ENCODE peak calls at places on chromosomes 3 and 15, in six cellular contexts. I is tibial artery, B is breast epithelium, A is fibroblast of mammary gland, N is transverse colon, D is MM.1S. K is an unnamed sample.

GRCh38 chr3:130700541-130700940 is 46.1 kb downstream of the PIK3R4 start:
- DNase-seq in I (no peak), B (no peak), A (peak), N (no peak), D (no peak), K (no peak)

GRCh38 chr15:35182841-35183479 is 97.9 kb upstream of the NANOGP8 start:
- DNase-seq in I (no peak), B (no peak), A (no peak), N (no peak), D (peak), K (no peak)

GRCh38 chr15:79593119-79593869 is 161.2 kb downstream of the MINAR1 start:
- DNase-seq in I (no peak), B (no peak), A (peak), N (no peak), D (no peak), K (no peak)

GRCh38 chr15:73919706-73920105 is 6.6 kb upstream of the LOXL1 start:
- DNase-seq in I (no peak), B (no peak), A (no peak), N (no peak), D (no peak), K (no peak)

GRCh38 chr3:184171562-184171961 is 3.1 kb upstream of the AP2M1 start:
- DNase-seq in I (no peak), B (no peak), A (peak), N (no peak), D (no peak), K (no peak)

GRCh38 chr15:89822951-89823701 is 8.5 kb upstream of the ANPEP start:
- DNase-seq in I (peak), B (no peak), A (peak), N (no peak), D (no peak), K (no peak)

GRCh38 chr3:10706156-10707088 is 109.6 kb upstream of the SLC6A11 start:
- DNase-seq in I (no peak), B (no peak), A (no peak), N (no peak), D (no peak), K (no peak)

GRCh38 chr15:58026552-58026951 is 39.0 kb downstream of the ALDH1A2 start:
- DNase-seq in I (no peak), B (no peak), A (no peak), N (no peak), D (no peak), K (no peak)

GRCh38 chr3:75192065-75192658 is 472.0 kb upstream of the FRG2C start:
- DNase-seq in I (no peak), B (peak), A (peak), N (peak), D (peak), K (peak)

GRCh38 chr3:139978966-139979365 is 44.0 kb downstream of the CLSTN2 start:
- DNase-seq in I (no peak), B (no peak), A (no peak), N (no peak), D (no peak), K (no peak)

GRCh38 chr15:37107754-37108724 is 7.7 kb upstream of the MEIS2 start:
- DNase-seq in I (no peak), B (no peak), A (no peak), N (no peak), D (no peak), K (no peak)

GRCh38 chr3:194197396-194197960 is 61.5 kb downstream of the HES1 start:
- DNase-seq in I (no peak), B (no peak), A (no peak), N (no peak), D (no peak), K (no peak)
- TF ChIP-seq CTCF in I (no peak), B (no peak), A (no peak), N (no peak), D (no peak), K (no peak)

GRCh38 chr15:95718441-95718840 is 612.1 kb upstream of the NR2F2 start:
- DNase-seq in I (peak), B (peak), A (no peak), N (no peak), D (no peak), K (no peak)
- H3K4me3 ChIP-seq in I (no peak), B (no peak), A (no peak), N (no peak), D (no peak), K (no peak)

GRCh38 chr3:169613053-169613803 is 50.3 kb downstream of the MECOM start:
- DNase-seq in I (no peak), B (no peak), A (no peak), N (no peak), D (no peak), K (no peak)

GRCh38 chr3:169618894-169619792 is 44.4 kb downstream of the MECOM start:
- DNase-seq in I (no peak), B (no peak), A (no peak), N (peak), D (no peak), K (no peak)

GRCh38 chr3:169613895-169614294 is 49.6 kb downstream of the MECOM start:
- DNase-seq in I (no peak), B (no peak), A (no peak), N (no peak), D (no peak), K (no peak)

GRCh38 chr3:169619793-169620192 is 43.7 kb downstream of the MECOM start:
- DNase-seq in I (no peak), B (no peak), A (no peak), N (no peak), D (no peak), K (no peak)

GRCh38 chr3:169615833-169616232 is 47.7 kb downstream of the MECOM start:
- DNase-seq in I (no peak), B (no peak), A (no peak), N (no peak), D (no peak), K (no peak)
- TF ChIP-seq CTCF in I (no peak), B (no peak), A (no peak), N (no peak), D (no peak), K (no peak)

GRCh38 chr3:146539315-146539714 is 5.1 kb downstream of the PLSCR1 start:
- DNase-seq in I (no peak), B (no peak), A (peak), N (peak), D (no peak), K (no peak)
- H3K4me3 ChIP-seq in I (no peak), B (no peak), A (no peak), N (no peak), D (no peak), K (no peak)

GRCh38 chr3:33717866-33718594 is at the start of gene CLASP2:
- DNase-seq in I (peak), B (peak), A (peak), N (peak), D (peak), K (peak)
- TF ChIP-seq CTCF in I (peak), B (no peak), A (no peak), N (no peak), D (no peak), K (no peak)

GRCh38 chr3:57758686-57759085 is 2.6 kb downstream of the SLMAP start:
- DNase-seq in I (no peak), B (no peak), A (peak), N (no peak), D (no peak), K (no peak)
- H3K4me3 ChIP-seq in I (peak), B (no peak), A (peak), N (no peak), D (peak), K (no peak)

DNA sequence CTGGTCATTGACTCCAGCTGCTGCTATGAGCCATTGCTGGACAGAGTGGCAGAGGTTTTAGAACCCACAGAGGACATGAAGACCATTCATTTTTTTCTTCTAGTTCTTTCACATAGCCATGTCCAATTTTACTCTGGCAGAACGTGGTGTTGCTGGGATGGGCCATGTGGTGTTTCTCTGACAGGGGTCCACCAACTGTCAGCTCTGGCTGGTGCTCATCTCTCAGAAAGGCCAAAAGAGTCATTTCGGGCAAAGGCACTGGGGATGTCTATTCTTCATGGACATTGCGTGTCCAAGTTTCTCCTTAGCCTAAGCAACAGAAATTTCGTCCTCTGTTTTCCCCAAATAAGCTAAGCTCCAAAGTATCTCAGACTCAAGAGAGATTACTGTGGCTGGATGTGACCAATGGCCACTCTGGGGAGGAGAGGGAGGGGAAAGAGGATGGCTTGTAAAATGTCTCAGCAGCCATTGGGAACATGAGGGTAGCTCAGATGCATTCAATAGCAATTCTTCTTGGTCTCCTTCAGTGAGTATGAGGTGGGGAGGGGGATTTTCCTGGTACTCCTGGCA is 131.7 kb upstream of the MITF start:
- DNase-seq in I (no peak), B (no peak), A (no peak), N (no peak), D (no peak), K (no peak)
- TF ChIP-seq CTCF in I (no peak), B (no peak), A (no peak), N (no peak), D (no peak), K (no peak)

K was measured in LNCaP clone FGC.